ENCODE peak calls at places on chromosomes 11 and 22, in six cellular contexts. Z is A549, Y is prostate gland, K is A172, H is midbrain, R is AG10803. J is an unnamed sample.

GRCh38 chr22:46738961-46739870 is 1.2 kb upstream of the CERK start:
- DNase-seq in Y (peak), H (no peak), R (peak), Z (peak), K (no peak), J (peak)

GRCh38 chr11:46272816-46273427 is 4.5 kb upstream of the CREB3L1 start:
- DNase-seq in H (no peak), K (peak), R (peak), Y (peak), Z (no peak), J (no peak)

GRCh38 chr11:95147364-95147905 is 57.8 kb downstream of the ENDOD1 start:
- DNase-seq in Z (peak), Y (no peak), H (no peak), R (peak), K (peak), J (peak)

GRCh38 chr11:86926975-86927374 is 28.2 kb downstream of the FZD4 start:
- DNase-seq in R (no peak), K (no peak), H (no peak), Y (no peak), Z (no peak), J (no peak)

GRCh38 chr11:115618428-115618827 is 114.2 kb upstream of the CADM1 start:
- DNase-seq in Z (no peak), K (no peak), R (peak), H (no peak), Y (no peak), J (no peak)

GRCh38 chr22:19514831-19515565 is 9.2 kb downstream of the CLDN5 start:
- DNase-seq in Z (no peak), Y (no peak), R (no peak), H (no peak), K (no peak), J (no peak)

GRCh38 chr22:50274311-50274710 is 4.1 kb upstream of the MAPK11 start:
- DNase-seq in Y (peak), K (no peak), H (peak), R (peak), Z (peak), J (no peak)

GRCh38 chr22:30802202-30803166 is 107.8 kb downstream of the OSBP2 start:
- DNase-seq in Y (peak), Z (peak), H (peak), K (peak), R (peak), J (peak)

GRCh38 chr11:3121931-3122774 is 43.0 kb downstream of the OSBPL5 start:
- DNase-seq in R (no peak), Y (no peak), H (no peak), Z (no peak), K (no peak), J (no peak)

GRCh38 chr11:118872403-118872821 is 11.3 kb upstream of the CXCR5 start:
- DNase-seq in Z (no peak), K (no peak), Y (no peak), H (no peak), R (no peak), J (no peak)

GRCh38 chr11:133835258-133836075 is 9.8 kb downstream of the SPATA19 start:
- DNase-seq in K (peak), Y (peak), H (peak), Z (peak), R (peak), J (peak)

GRCh38 chr11:6692128-6692527 is 9.0 kb upstream of the MRPL17 start:
- DNase-seq in R (no peak), Z (no peak), H (no peak), Y (no peak), K (no peak), J (no peak)

J was measured in dermis microvascular lymphatic vessel endothelial cell.